ENCODE peak calls at places on chromosomes 12 and 14, in nine cellular contexts. D is Right ventricle myocardium inferior, A is D341Med, N is GM10248, R is AG08396, I is NCI-H1092 treated with DMSO at 0.1 percent for 48 hours, T is iPS-NIHi11, W is C1 segment of cervical spinal cord, U is Right ventricle myocardium superior. B is an unnamed sample.

GRCh38 chr14:77076118-77076631 is 21.9 kb upstream of the CIPC start:
- DNase-seq in U (peak; percentile 84), N (no peak), T (no peak), A (no peak), D (peak; percentile 89), R (no peak), I (no peak), W (no peak), B (no peak)

GRCh38 chr14:55800443-55800842 is 220.4 kb downstream of the KTN1 start:
- DNase-seq in W (no peak), T (no peak), N (no peak), U (no peak), I (no peak), A (no peak), R (no peak), D (no peak), B (no peak)

GRCh38 chr14:32251530-32251929 is 48.5 kb upstream of the RNU6-8 start:
- DNase-seq in N (no peak), D (peak; percentile 64), U (no peak), I (no peak), A (no peak), W (no peak), T (no peak), R (no peak), B (no peak)

GRCh38 chr14:89252887-89253532 is 164.0 kb downstream of the FOXN3 start:
- DNase-seq in N (no peak), D (no peak), A (no peak), I (peak; percentile 43), W (no peak), R (no peak), T (peak; percentile 31), U (no peak), B (no peak)

GRCh38 chr12:92208613-92209121 is 63.0 kb upstream of the BTG1 start:
- DNase-seq in R (no peak), A (peak; percentile 50), W (no peak), U (no peak), N (peak; percentile 43), T (no peak), I (no peak), D (no peak), B (no peak)

GRCh38 chr12:1932264-1932777 is 13.9 kb upstream of the CACNA2D4 start:
- DNase-seq in A (no peak), D (no peak), W (no peak), N (peak; percentile 49), I (peak; percentile 45), U (peak; percentile 84), R (peak; percentile 32), T (no peak), B (no peak)

GRCh38 chr14:99508896-99509629 is 27.9 kb downstream of the CCNK start:
- DNase-seq in R (peak; percentile 5), A (peak; percentile 43), N (no peak), T (peak; percentile 62), D (no peak), U (no peak), I (no peak), W (no peak), B (no peak)

GRCh38 chr12:10652192-10652591 is 21.7 kb downstream of the STYK1 start:
- DNase-seq in N (no peak), W (no peak), U (no peak), R (no peak), T (no peak), D (no peak), A (no peak), I (no peak), B (no peak)

GRCh38 chr14:31326111-31326510 is 94.2 kb downstream of the HEATR5A start:
- DNase-seq in W (no peak), D (no peak), I (no peak), U (no peak), T (no peak), R (no peak), A (peak; percentile 40), N (no peak), B (no peak)

GRCh38 chr12:51399893-51400292 is 8.7 kb upstream of the GALNT6 start:
- DNase-seq in U (no peak), R (no peak), N (no peak), A (no peak), I (no peak), T (no peak), D (no peak), W (no peak), B (no peak)

GRCh38 chr12:118649765-118650585 is 273.6 kb downstream of the SUDS3 start:
- DNase-seq in N (no peak), T (no peak), W (no peak), D (no peak), A (no peak), R (no peak), U (no peak), I (no peak), B (no peak)

GRCh38 chr14:75231320-75231719 is 47.3 kb upstream of the FOS start:
- DNase-seq in I (no peak), A (no peak), D (no peak), N (no peak), R (no peak), W (no peak), T (no peak), U (no peak), B (no peak)

GRCh38 chr12:119679490-119679889 is 11.6 kb downstream of the PRKAB1 start:
- DNase-seq in I (peak; percentile 69), A (no peak), U (no peak), T (no peak), R (no peak), D (no peak), N (no peak), W (no peak), B (no peak)

GRCh38 chr12:105414088-105414487 is 83.6 kb downstream of the C12orf75 start:
- DNase-seq in I (no peak), D (no peak), W (no peak), U (no peak), A (no peak), T (no peak), N (no peak), R (no peak), B (no peak)

GRCh38 chr12:3160081-3160480 is 82.9 kb downstream of the TSPAN9 start:
- DNase-seq in D (no peak), U (no peak), I (no peak), T (no peak), A (no peak), R (no peak), N (no peak), W (no peak), B (no peak)

GRCh38 chr12:90925562-90925961 is 29.4 kb downstream of the CCER1 start:
- DNase-seq in N (no peak), D (no peak), W (no peak), A (no peak), T (no peak), R (no peak), U (no peak), I (no peak), B (no peak)

GRCh38 chr12:16324772-16325171 is 22.7 kb upstream of the MGST1 start:
- DNase-seq in N (no peak), D (peak; percentile 64), U (no peak), A (no peak), T (no peak), W (no peak), I (peak; percentile 53), R (no peak), B (no peak)

GRCh38 chr14:89563503-89563902 is 146.5 kb upstream of the FOXN3 start:
- DNase-seq in T (no peak), R (no peak), N (no peak), W (no peak), I (no peak), U (no peak), D (no peak), A (no peak), B (no peak)

GRCh38 chr14:52399886-52400599 is 85.9 kb downstream of the PTGER2 start:
- DNase-seq in T (peak; percentile 33), N (no peak), D (no peak), A (no peak), W (no peak), I (no peak), U (no peak), R (peak; percentile 36), B (no peak)

GRCh38 chr12:99609455-99610181 is 37.9 kb upstream of the GARIN6 start:
- DNase-seq in U (no peak), W (no peak), N (no peak), T (peak; percentile 28), A (no peak), D (no peak), R (no peak), I (no peak), B (no peak)

GRCh38 chr14:105855893-105856675 is 329.7 kb downstream of the TMEM121 start:
- DNase-seq in I (no peak), D (no peak), A (peak; percentile 16), U (peak; percentile 33), W (no peak), T (peak; percentile 6), R (no peak), N (no peak), B (peak; percentile 55)